ENCODE peak calls at places on chromosomes 4 and X, in four cellular contexts. Z, Y, I and H are unnamed samples.

GRCh38 chr4:128863314-128864075 is 54.0 kb downstream of the JADE1 start:
- DNase-seq in I (peak), Y (peak), Z (peak), H (peak)

GRCh38 chr4:111269439-111269838 is 646.6 kb upstream of the PITX2 start:
- DNase-seq in Y (no peak), I (no peak), Z (no peak), H (no peak)

GRCh38 chrX:104309169-104309568 is 54.4 kb upstream of the ESX1 start:
- DNase-seq in I (no peak), Y (no peak), Z (no peak), H (no peak)

GRCh38 chr4:48139688-48140087 is 5.6 kb upstream of the TXK start:
- DNase-seq in Y (peak), I (peak), Z (peak), H (no peak)

GRCh38 chr4:12389604-12390003 is 960.9 kb upstream of the HS3ST1 start:
- DNase-seq in Y (no peak), I (no peak), Z (no peak), H (no peak)

GRCh38 chrX:3215249-3215648 is 131.2 kb downstream of the MXRA5 start:
- DNase-seq in I (no peak), Z (no peak), Y (no peak), H (no peak)

GRCh38 chr4:107035711-107036601 is at the start of gene DKK2:
- DNase-seq in I (no peak), Z (no peak), Y (no peak), H (no peak)

GRCh38 chr4:47667552-47667951 is 170.3 kb downstream of the CORIN start:
- DNase-seq in Y (no peak), I (no peak), Z (no peak), H (no peak)

GRCh38 chr4:1237981-1238675 is 10.8 kb downstream of the CTBP1 start:
- DNase-seq in I (no peak), Z (no peak), Y (no peak), H (no peak)

GRCh38 chrX:103637604-103638338 is 9.0 kb downstream of the TCEAL1 start:
- DNase-seq in Y (no peak), Z (no peak), I (peak), H (peak)

GRCh38 chr4:1554876-1555265 is 129.2 kb downstream of the FAM53A start:
- DNase-seq in Z (no peak), I (no peak), Y (no peak), H (no peak)